ENCODE peak calls at places on chromosomes 3 and 15, in five cellular contexts. O is trophoblast cell, K is IMR-90, M is H9, D is mesenchymal stem cell. Y is an unnamed sample.

GRCh38 chr3:144963810-144964209 is 992.2 kb downstream of the DIPK2A start:
- DNase-seq in M (no peak), O (no peak), K (no peak), D (no peak), Y (no peak)

GRCh38 chr3:14290631-14291385 is 111.6 kb upstream of the SLC6A6 start:
- DNase-seq in O (no peak), M (no peak), D (peak), K (no peak), Y (no peak)

GRCh38 chr15:49199666-49200065 is 29.6 kb downstream of the GALK2 start:
- DNase-seq in D (peak), O (no peak), M (no peak), K (peak), Y (no peak)

GRCh38 chr15:80929225-80929624 is 60.4 kb downstream of the MESD start:
- DNase-seq in K (peak), M (no peak), D (peak), O (peak), Y (no peak)

GRCh38 chr3:97958396-97958795 is 13.8 kb downstream of the RIOX2 start:
- DNase-seq in M (no peak), D (peak), O (no peak), K (peak), Y (no peak)

GRCh38 chr3:113084777-113085176 is 94.0 kb downstream of the GTPBP8 start:
- DNase-seq in O (no peak), K (peak), D (peak), M (no peak), Y (no peak)

GRCh38 chr15:89472785-89473256 is 23.6 kb downstream of the RHCG start:
- DNase-seq in K (peak), O (peak), M (peak), D (peak), Y (peak)

GRCh38 chr3:187979543-187979942 is 174.4 kb upstream of the LPP start:
- DNase-seq in O (no peak), K (no peak), D (no peak), M (no peak), Y (no peak)

GRCh38 chr15:58393196-58393790 is 38.5 kb upstream of the LIPC start:
- DNase-seq in D (peak), O (no peak), M (no peak), K (peak), Y (no peak)

GRCh38 chr3:138389841-138390581 is 41.6 kb downstream of the MRAS start:
- DNase-seq in D (peak), M (no peak), O (peak), K (peak), Y (no peak)

GRCh38 chr3:7536510-7536909 is 675.6 kb downstream of the GRM7 start:
- DNase-seq in K (no peak), D (no peak), M (no peak), O (no peak), Y (no peak)

GRCh38 chr3:125433091-125433534 is 58.0 kb upstream of the ZNF148 start:
- DNase-seq in O (no peak), K (no peak), M (no peak), D (no peak), Y (no peak)

GRCh38 chr3:140440446-140440845 is 237.4 kb upstream of the TRIM42 start:
- DNase-seq in K (no peak), O (no peak), D (no peak), M (no peak), Y (no peak)

GRCh38 chr3:146161725-146162047 is 702 bp upstream of the PLOD2 start:
- DNase-seq in O (peak), M (no peak), D (peak), K (peak), Y (no peak)

GRCh38 chr15:52362497-52362896 is 66.9 kb upstream of the MYO5C start:
- DNase-seq in O (peak), D (peak), M (no peak), K (peak), Y (no peak)

GRCh38 chr3:59186735-59187134 is 136.9 kb upstream of the CFAP20DC start:
- DNase-seq in O (no peak), D (no peak), K (no peak), M (no peak), Y (no peak)

GRCh38 chr3:124412642-124413041 is 317.6 kb upstream of the UMPS start:
- DNase-seq in D (no peak), M (no peak), O (no peak), K (no peak), Y (no peak)

GRCh38 chr3:172357850-172358754 is 90.2 kb downstream of the GHSR start:
- DNase-seq in M (no peak), O (no peak), D (no peak), K (peak), Y (no peak)

GRCh38 chr3:117651271-117651670 is 941.7 kb downstream of the TUSC7 start:
- DNase-seq in M (no peak), K (no peak), O (no peak), D (no peak), Y (no peak)

GRCh38 chr3:18393906-18394305 is 31.2 kb downstream of the SATB1 start:
- DNase-seq in D (peak), M (no peak), O (no peak), K (peak), Y (no peak)

GRCh38 chr3:37726445-37727000 is 135.2 kb upstream of the CTDSPL start:
- DNase-seq in K (no peak), O (no peak), D (no peak), M (peak), Y (no peak)

GRCh38 chr3:173065543-173065970 is 75.5 kb downstream of the SPATA16 start:
- DNase-seq in D (peak), O (peak), M (no peak), K (peak), Y (no peak)

GRCh38 chr3:16378920-16379319 is 113.9 kb downstream of the OXNAD1 start:
- DNase-seq in D (peak), O (no peak), K (peak), M (no peak), Y (no peak)

GRCh38 chr3:111315911-111316310 is 226.1 kb upstream of the CD96 start:
- DNase-seq in K (peak), M (no peak), D (peak), O (no peak), Y (no peak)

GRCh38 chr15:53978248-53978906 is at the start of gene UNC13C:
- DNase-seq in M (peak), K (no peak), D (no peak), O (no peak), Y (peak)

GRCh38 chr3:130688677-130689076 is 58.0 kb downstream of the PIK3R4 start:
- DNase-seq in D (no peak), M (no peak), O (no peak), K (no peak), Y (no peak)

GRCh38 chr3:107772016-107772415 is 249.3 kb downstream of the BBX start:
- DNase-seq in M (no peak), D (no peak), K (no peak), O (no peak), Y (no peak)

GRCh38 chr3:68256635-68257034 is 602.2 kb upstream of the SUCLG2 start:
- DNase-seq in D (no peak), K (no peak), O (no peak), M (peak), Y (no peak)

GRCh38 chr3:197810901-197811300 is 19.8 kb downstream of the LRCH3 start:
- DNase-seq in M (no peak), O (no peak), K (no peak), D (peak), Y (no peak)

GRCh38 chr15:31193291-31193690 is 91.8 kb upstream of the TRPM1 start:
- DNase-seq in M (no peak), D (no peak), K (no peak), O (no peak), Y (no peak)

GRCh38 chr3:148466143-148466542 is 231.6 kb upstream of the AGTR1 start:
- DNase-seq in D (peak), K (peak), O (no peak), M (peak), Y (no peak)

GRCh38 chr3:188383763-188384162 is 229.8 kb downstream of the LPP start:
- DNase-seq in D (no peak), M (no peak), O (no peak), K (no peak), Y (no peak)

GRCh38 chr3:23099677-23100076 is 103.5 kb upstream of the UBE2E2 start:
- DNase-seq in M (no peak), K (no peak), D (no peak), O (no peak), Y (no peak)

GRCh38 chr3:112089956-112090898 is 4.0 kb downstream of the C3orf52 start:
- DNase-seq in O (peak), K (no peak), D (no peak), M (no peak), Y (no peak)

GRCh38 chr3:13748500-13748899 is 131.4 kb downstream of the WNT7A start:
- DNase-seq in K (no peak), D (no peak), O (peak), M (no peak), Y (no peak)

GRCh38 chr15:63923993-63924950 is 90.5 kb upstream of the HERC1 start:
- DNase-seq in O (no peak), M (no peak), D (no peak), K (no peak), Y (no peak)

GRCh38 chr3:39154323-39155021 is 1.1 kb upstream of the CSRNP1 start:
- DNase-seq in O (peak), K (no peak), M (peak), D (peak), Y (peak)
- H4K91ac ChIP-seq in O (peak), K (peak), M (no peak), D (peak), Y (no peak)

GRCh38 chr3:71498543-71498942 is 85.0 kb downstream of the FOXP1 start:
- DNase-seq in O (no peak), K (no peak), M (no peak), D (no peak), Y (no peak)
- H4K91ac ChIP-seq in O (peak), K (no peak), M (peak), D (no peak), Y (no peak)

GRCh38 chr3:99425930-99426329 is 212.5 kb upstream of the COL8A1 start:
- DNase-seq in M (no peak), D (no peak), O (no peak), K (no peak), Y (no peak)
- H4K91ac ChIP-seq in M (no peak), D (no peak), O (no peak), K (no peak), Y (no peak)

DNA sequence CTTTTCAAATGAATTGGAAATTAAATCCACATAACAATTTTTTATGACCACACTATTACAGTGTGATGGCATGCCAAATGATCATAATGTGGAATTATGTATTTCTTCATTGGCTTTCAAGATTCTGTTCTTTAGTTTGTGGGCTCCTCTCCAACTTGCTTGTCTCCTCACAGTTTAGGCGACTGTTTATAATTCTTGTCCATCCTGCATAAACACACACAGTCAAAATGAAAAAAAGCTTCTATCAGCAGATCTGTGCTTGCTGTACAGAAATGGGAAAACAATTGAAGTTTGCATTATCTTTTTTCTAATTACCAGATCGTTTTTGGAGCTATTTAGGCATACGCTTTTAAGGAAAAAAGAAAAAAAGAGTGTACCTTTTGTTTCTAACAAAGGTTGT is 37.0 kb downstream of the OPA1 start:
- DNase-seq in O (no peak), D (peak), M (no peak), K (peak), Y (no peak)
- H4K91ac ChIP-seq in O (no peak), D (no peak), M (no peak), K (no peak), Y (no peak)

DNA sequence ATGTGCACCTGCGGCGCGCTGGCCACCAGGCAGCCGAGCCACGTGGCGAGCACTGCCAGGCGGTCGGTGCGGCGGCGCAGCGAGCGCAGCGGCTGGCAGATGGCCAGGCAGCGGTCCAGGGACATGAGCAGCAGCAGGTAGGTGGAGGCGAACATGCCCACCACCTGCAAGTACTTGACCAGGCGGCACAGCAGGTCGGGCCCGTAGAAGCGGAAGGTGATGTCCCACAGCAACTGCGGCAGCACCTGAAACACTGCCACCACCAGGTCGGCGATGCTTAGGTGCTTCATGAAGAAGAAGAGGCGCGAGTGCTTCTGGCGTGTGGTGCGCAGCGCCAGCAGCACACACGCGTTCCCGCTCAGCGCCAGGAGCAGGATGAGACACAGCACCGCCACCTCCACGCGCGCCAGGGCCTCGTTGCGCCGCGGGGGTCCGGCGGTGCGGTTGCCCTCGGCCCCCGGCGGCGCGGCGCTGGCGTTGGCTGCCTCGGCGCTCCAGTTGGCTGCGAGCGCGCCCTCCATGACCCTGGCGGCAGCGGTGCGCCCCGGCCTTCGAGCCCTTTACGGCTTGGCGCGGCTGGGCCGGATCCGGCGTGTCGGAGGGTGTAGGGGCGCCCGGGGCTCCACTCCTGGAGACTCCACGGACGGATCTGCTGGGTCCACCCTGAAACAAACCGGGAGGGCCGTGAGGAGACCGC is 1.6 kb downstream of the OXTR start:
- DNase-seq in M (peak), O (peak), D (no peak), K (no peak), Y (no peak)
- H4K91ac ChIP-seq in M (no peak), O (no peak), D (peak), K (peak), Y (no peak)

DNA sequence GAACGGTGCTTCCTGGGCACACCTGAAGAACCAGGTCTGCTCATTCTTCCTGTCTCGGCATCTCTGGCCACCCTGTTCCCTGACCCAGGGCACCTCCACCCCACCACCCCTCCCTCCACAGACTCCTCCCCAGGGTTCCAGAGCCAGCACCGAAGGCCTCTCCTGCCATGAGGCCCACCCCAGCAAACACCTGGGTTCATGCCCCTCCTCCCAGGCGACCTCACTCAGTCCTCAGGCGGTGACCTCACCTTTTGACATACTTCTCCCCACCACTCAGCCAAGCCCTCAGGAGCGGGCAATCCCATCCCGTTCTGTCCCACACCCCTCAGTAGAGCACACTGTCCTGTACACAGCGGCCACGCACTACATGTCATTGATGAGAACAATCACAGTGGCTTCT is 72.3 kb downstream of the RPN1 start:
- DNase-seq in D (no peak), M (no peak), O (no peak), K (no peak), Y (no peak)
- H4K91ac ChIP-seq in D (no peak), M (no peak), O (no peak), K (no peak), Y (no peak)

DNA sequence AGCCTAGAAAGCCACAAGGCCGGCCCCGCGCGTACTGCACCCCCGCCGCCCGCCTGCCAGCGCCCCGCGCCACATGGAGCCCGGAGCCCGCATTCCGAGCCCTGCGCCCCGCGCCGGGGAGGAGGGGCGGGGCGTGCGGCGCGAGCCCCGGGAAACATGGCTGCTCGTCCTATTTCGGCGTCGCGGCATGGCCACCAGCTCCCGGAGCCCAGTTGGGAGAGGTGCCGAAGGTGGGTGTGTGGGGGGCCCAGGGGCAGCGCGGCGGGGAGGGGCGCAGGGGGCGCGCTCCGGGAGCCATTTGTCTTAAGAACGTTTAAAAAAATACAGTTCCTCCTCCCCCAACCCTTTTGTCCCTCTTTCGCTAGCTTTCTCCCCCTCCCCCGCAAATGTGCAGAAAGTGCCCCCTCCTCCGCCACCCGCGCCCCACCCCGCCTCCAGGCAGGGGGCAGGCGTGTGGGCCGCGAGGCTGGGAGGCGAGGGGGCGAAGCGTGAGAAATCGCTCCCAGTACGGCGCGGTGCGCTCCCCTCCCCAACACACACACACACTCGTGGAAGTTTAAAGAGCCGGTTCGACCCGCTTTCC is 2.5 kb downstream of the ANP32A start:
- DNase-seq in O (peak), M (peak), D (peak), K (peak), Y (peak)
- H4K91ac ChIP-seq in O (peak), M (no peak), D (peak), K (peak), Y (no peak)

DNA sequence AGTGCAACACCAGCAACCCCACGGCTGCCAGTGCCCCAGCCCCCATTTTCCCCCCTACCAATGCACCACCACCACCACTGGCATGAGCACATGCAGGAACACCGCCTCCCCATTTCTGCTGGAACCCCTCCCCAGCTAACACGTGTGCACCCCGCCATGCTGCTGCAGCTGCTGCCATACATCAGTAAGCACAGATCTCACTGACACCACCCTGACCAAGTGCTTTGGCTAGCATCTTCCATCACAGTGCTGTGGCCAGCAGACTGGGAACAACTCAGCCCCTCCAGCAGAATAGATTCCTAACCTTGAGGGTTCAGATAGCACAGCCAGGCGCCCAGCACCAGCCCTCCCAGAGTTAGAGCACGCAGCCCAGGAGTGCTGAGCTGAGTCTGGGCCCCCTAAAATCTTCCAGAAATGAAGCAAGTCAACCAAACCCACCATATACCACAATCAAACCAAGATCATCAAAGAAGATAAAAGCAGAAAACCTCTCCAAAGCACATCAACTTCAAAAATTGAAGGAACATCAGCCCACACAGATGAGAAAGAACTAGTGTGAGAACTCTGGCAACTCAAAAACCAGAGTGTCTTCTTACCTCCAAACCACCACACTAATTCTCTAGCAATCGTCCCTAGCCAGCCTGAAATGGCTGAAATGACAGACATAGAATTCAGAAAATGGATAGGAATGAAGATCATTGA is 81.2 kb upstream of the CDV3 start:
- DNase-seq in O (no peak), K (no peak), M (no peak), D (no peak), Y (no peak)
- H4K91ac ChIP-seq in O (no peak), K (no peak), M (no peak), D (no peak), Y (no peak)

Y was measured in neuronal stem cell.